ENCODE peak calls at places on chromosomes 11 and 22, in four cellular contexts. W is lung, T is HL-60, C is HFF-Myc. N is an unnamed sample.

GRCh38 chr11:45322891-45323597 is 36.9 kb upstream of the SYT13 start:
- DNase-seq in W (peak; percentile 21), T (no peak), C (no peak), N (no peak)

GRCh38 chr11:62600367-62601113 is 1.1 kb downstream of the MTA2 start:
- DNase-seq in W (no peak), T (no peak), C (no peak), N (no peak)

GRCh38 chr11:60116996-60117790 is 28.7 kb downstream of the MS4A2 start:
- DNase-seq in W (no peak), T (no peak), C (no peak), N (no peak)

GRCh38 chr11:45961841-45962240 is 39.4 kb downstream of the LARGE2 start:
- DNase-seq in W (no peak), T (peak; percentile 25), C (no peak), N (no peak)

GRCh38 chr22:33221566-33221965 is 163.4 kb upstream of the SYN3 start:
- DNase-seq in W (no peak), T (no peak), C (peak; percentile 1), N (no peak)

GRCh38 chr11:63919267-63920125 is 2.5 kb upstream of the RCOR2 start:
- DNase-seq in W (no peak), T (no peak), C (no peak), N (no peak)

GRCh38 chr11:123111465-123111864 is 49.5 kb upstream of the HSPA8 start:
- DNase-seq in W (no peak), T (peak; percentile 11), C (no peak), N (peak; percentile 70)

GRCh38 chr11:130555251-130555841 is 106.9 kb downstream of the ADAMTS15 start:
- DNase-seq in W (no peak), T (no peak), C (no peak), N (no peak)

GRCh38 chr11:116825434-116825833 is 2.3 kb upstream of the APOA4 start:
- DNase-seq in W (no peak), T (no peak), C (no peak), N (no peak)

GRCh38 chr11:120694706-120695105 is 183.2 kb downstream of the GRIK4 start:
- DNase-seq in W (no peak), T (no peak), C (no peak), N (no peak)

GRCh38 chr22:37368058-37368457 is 59.2 kb downstream of the ELFN2 start:
- DNase-seq in W (no peak), T (peak; percentile 70), C (no peak), N (no peak)

GRCh38 chr11:112884012-112884767 is 77.0 kb upstream of the NCAM1 start:
- DNase-seq in W (no peak), T (no peak), C (no peak), N (no peak)

GRCh38 chr11:127493330-127493729 is 492.8 kb upstream of the KIRREL3 start:
- DNase-seq in W (no peak), T (no peak), C (peak; percentile 5), N (peak; percentile 14)

GRCh38 chr11:61709572-61709971 is 29.4 kb downstream of the DAGLA start:
- DNase-seq in W (no peak), T (no peak), C (no peak), N (no peak)

GRCh38 chr22:45997077-45997774 is 20.3 kb upstream of the WNT7B start:
- DNase-seq in W (peak; percentile 77), T (peak; percentile 70), C (peak; percentile 83), N (peak; percentile 96)

GRCh38 chr11:1761857-1762536 is 1.7 kb downstream of the CTSD start:
- DNase-seq in W (no peak), T (no peak), C (no peak), N (no peak)

GRCh38 chr11:130677486-130678153 is 229.2 kb downstream of the ADAMTS15 start:
- DNase-seq in W (no peak), T (no peak), C (peak; percentile 46), N (peak; percentile 95)

GRCh38 chr11:78181155-78181554 is 7.3 kb downstream of the KCTD21 start:
- DNase-seq in W (no peak), T (no peak), C (no peak), N (peak; percentile 57)

GRCh38 chr11:45209904-45210699 is 63.7 kb downstream of the PRDM11 start:
- DNase-seq in W (peak; percentile 63), T (no peak), C (no peak), N (peak; percentile 90)

GRCh38 chr11:134030853-134031252 is 38.0 kb upstream of the JAM3 start:
- DNase-seq in W (no peak), T (no peak), C (no peak), N (no peak)
- TF ChIP-seq CTCF in W (no peak), T (no peak), C (peak; percentile 32), N (peak; percentile 28)

GRCh38 chr11:118009821-118010737 is 23.9 kb downstream of the IL10RA start:
- DNase-seq in W (no peak), T (no peak), C (no peak), N (no peak)
- H3K4me3 ChIP-seq in W (no peak overlapping the region), T (no peak overlapping the region), C (no peak overlapping the region), N (no peak overlapping the region)

DNA sequence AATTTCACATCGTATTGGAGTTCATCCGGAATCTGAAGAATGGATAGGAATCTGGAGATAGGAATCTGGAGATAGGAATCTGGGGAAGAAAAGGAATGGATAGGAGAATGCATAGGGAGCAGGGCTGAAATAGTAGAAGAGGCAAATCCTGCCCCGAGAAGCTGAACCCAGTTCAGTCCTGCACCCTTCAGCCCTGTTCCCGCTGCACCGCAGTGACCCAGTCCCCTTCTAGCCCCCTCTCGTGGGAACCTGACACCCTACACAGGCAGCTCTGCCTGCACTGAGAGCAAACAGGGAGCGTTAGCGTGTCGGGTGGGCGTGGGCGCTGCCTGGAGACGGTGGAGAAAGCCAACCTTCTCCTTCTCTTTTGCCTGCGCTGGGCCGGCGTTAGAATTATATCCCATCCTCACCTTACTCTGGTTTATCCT is 1.1 kb upstream of the CCKBR start:
- DNase-seq in W (no peak), T (no peak), C (no peak), N (no peak)
- TF ChIP-seq CTCF in W (no peak), T (no peak), C (no peak), N (no peak)

GRCh38 chr11:92475824-92476223 is 251.2 kb downstream of the FAT3 start:
- DNase-seq in W (no peak), T (no peak), C (no peak), N (no peak)
- H3K4me3 ChIP-seq in W (no peak overlapping the region), T (no peak overlapping the region), C (no peak overlapping the region), N (no peak overlapping the region)

GRCh38 chr11:67242548-67242947 is 23.7 kb upstream of the GRK2 start:
- DNase-seq in W (no peak), T (no peak), C (no peak), N (no peak)
- TF ChIP-seq CTCF in W (no peak), T (no peak), C (no peak), N (no peak)

DNA sequence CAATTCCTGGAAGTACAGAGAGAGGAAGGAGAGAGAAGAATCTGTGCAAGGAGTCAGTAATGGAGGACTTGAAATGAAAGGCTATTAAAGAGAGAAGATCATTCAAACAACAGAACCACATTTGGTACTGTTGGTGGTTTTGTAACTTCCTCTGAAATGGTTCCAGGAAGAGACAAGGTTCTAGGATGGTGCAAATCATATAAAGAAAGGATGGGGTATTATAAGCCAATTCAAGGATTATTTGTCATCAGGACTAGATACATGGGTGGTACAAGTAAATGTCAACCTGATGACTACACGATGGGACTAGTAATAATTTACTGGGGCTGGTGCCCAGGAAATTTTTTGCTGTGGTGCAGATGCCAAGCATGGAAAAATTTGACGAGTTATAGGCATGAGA is 28.9 kb upstream of the TMA7B start:
- DNase-seq in W (no peak), T (no peak), C (no peak), N (no peak)
- H3K4me3 ChIP-seq in W (no peak overlapping the region), T (no peak overlapping the region), C (no peak overlapping the region), N (no peak overlapping the region)

DNA sequence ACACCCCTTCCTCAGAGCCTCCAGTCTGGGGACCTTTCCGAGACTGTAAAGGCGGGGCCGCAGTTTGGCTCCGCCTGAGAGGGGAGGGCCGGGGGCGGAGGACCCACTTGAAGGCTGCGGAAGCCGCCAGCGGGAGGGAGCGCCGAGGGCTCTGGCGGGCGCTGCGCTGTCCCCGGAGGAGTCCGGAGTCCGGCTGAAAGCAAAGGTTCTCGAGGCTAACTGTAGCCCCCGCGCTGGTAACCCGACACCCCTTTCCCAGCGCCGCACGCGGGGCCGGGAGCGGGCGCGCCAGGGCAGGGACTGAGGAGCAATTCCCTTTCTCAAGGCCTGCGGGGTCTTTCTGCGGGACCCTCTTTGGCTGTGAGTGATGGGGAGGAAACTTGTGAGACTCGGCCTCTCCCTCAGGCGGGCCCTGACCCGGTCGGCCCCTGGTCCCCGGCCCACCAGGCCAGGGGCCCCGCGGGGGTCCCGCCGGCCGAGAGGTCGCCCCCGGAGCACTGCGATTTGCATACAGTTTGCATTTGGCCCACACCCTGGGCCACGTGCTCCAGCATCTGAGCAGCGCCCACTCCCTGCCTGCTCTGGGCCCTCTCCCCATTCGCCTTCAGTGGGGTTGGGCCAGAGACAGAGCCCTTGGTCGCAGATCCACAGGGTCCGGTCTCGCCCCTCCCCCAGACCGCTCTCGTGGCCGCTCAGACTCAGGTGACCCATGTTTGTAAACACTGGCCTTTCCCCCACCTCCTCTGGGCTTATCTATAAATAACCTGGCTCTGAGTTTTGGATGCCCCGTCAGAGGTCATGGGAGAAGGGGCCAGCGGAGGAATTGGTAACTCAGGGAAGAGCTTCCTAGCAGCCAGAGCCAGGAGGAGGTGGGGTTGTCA is 519 bp upstream of the ART5 start:
- DNase-seq in W (peak; percentile 75), T (no peak), C (peak; percentile 12), N (peak; percentile 85)
- TF ChIP-seq CTCF in W (no peak), T (no peak), C (no peak), N (no peak)

GRCh38 chr11:65661599-65662246 is 993 bp downstream of the RELA start:
- DNase-seq in W (no peak), T (no peak), C (no peak), N (no peak)
- H3K4me3 ChIP-seq in W (peak overlapping the region; percentile 79), T (peak overlapping the region; percentile 97), C (peak overlapping the region; percentile 67), N (peak overlapping the region; percentile 84)